ENCODE peak calls at places on chromosomes 7 and 10, in five cellular contexts. One of them, this sample, is unnamed.

GRCh38 chr10:78910886-78911285 is 157.9 kb upstream of the ZMIZ1 start:
- DNase-seq in dermis blood vessel endothelial cell: no peak
- DNase-seq in stimulated activated CD4-positive, alpha-beta T cell treated with anti-CD3 and anti-CD28 coated beads, Interleukin-2, amount 100 ng/mL, for 48 hours: no peak
- DNase-seq in NCI-H1417: no peak
- DNase-seq in activated CD8-positive, alpha-beta T cell treated with anti-CD3 and anti-CD28 coated beads for 36 hours: no peak
- DNase-seq in this sample: no peak

GRCh38 chr7:6147627-6148026 is 116.5 kb downstream of the ANKRD61 start:
- DNase-seq in activated CD8-positive, alpha-beta T cell treated with anti-CD3 and anti-CD28 coated beads for 36 hours: no peak
- DNase-seq in stimulated activated CD4-positive, alpha-beta T cell treated with anti-CD3 and anti-CD28 coated beads, Interleukin-2, amount 100 ng/mL, for 48 hours: no peak
- DNase-seq in NCI-H1417: no peak
- DNase-seq in dermis blood vessel endothelial cell: no peak
- DNase-seq in this sample: no peak

GRCh38 chr7:110484316-110484715 is 606.6 kb upstream of the LRRN3 start:
- DNase-seq in NCI-H1417: no peak
- DNase-seq in activated CD8-positive, alpha-beta T cell treated with anti-CD3 and anti-CD28 coated beads for 36 hours: no peak
- DNase-seq in dermis blood vessel endothelial cell: no peak
- DNase-seq in stimulated activated CD4-positive, alpha-beta T cell treated with anti-CD3 and anti-CD28 coated beads, Interleukin-2, amount 100 ng/mL, for 48 hours: no peak
- DNase-seq in this sample: no peak

GRCh38 chr10:132102717-132103110 is 37.0 kb downstream of the JAKMIP3 start:
- DNase-seq in activated CD8-positive, alpha-beta T cell treated with anti-CD3 and anti-CD28 coated beads for 36 hours: no peak
- DNase-seq in dermis blood vessel endothelial cell: no peak
- DNase-seq in NCI-H1417: no peak
- DNase-seq in stimulated activated CD4-positive, alpha-beta T cell treated with anti-CD3 and anti-CD28 coated beads, Interleukin-2, amount 100 ng/mL, for 48 hours: no peak
- DNase-seq in this sample: peak; percentile 17

GRCh38 chr7:27165089-27165654 is at the start of gene HOXA9:
- DNase-seq in dermis blood vessel endothelial cell: peak; percentile 96
- DNase-seq in stimulated activated CD4-positive, alpha-beta T cell treated with anti-CD3 and anti-CD28 coated beads, Interleukin-2, amount 100 ng/mL, for 48 hours: no peak
- DNase-seq in activated CD8-positive, alpha-beta T cell treated with anti-CD3 and anti-CD28 coated beads for 36 hours: no peak
- DNase-seq in NCI-H1417: no peak
- DNase-seq in this sample: peak; percentile 88

GRCh38 chr7:120028636-120029035 is 244.3 kb upstream of the KCND2 start:
- DNase-seq in stimulated activated CD4-positive, alpha-beta T cell treated with anti-CD3 and anti-CD28 coated beads, Interleukin-2, amount 100 ng/mL, for 48 hours: no peak
- DNase-seq in dermis blood vessel endothelial cell: no peak
- DNase-seq in NCI-H1417: no peak
- DNase-seq in activated CD8-positive, alpha-beta T cell treated with anti-CD3 and anti-CD28 coated beads for 36 hours: no peak
- DNase-seq in this sample: no peak

GRCh38 chr10:92241158-92241500 is 49.7 kb downstream of the CPEB3 start:
- DNase-seq in dermis blood vessel endothelial cell: peak; percentile 5
- DNase-seq in NCI-H1417: peak; percentile 12
- DNase-seq in stimulated activated CD4-positive, alpha-beta T cell treated with anti-CD3 and anti-CD28 coated beads, Interleukin-2, amount 100 ng/mL, for 48 hours: no peak
- DNase-seq in activated CD8-positive, alpha-beta T cell treated with anti-CD3 and anti-CD28 coated beads for 36 hours: peak; percentile 19
- DNase-seq in this sample: no peak

GRCh38 chr7:137026176-137026500 is 157.7 kb downstream of the CHRM2 start:
- DNase-seq in activated CD8-positive, alpha-beta T cell treated with anti-CD3 and anti-CD28 coated beads for 36 hours: no peak
- DNase-seq in stimulated activated CD4-positive, alpha-beta T cell treated with anti-CD3 and anti-CD28 coated beads, Interleukin-2, amount 100 ng/mL, for 48 hours: no peak
- DNase-seq in NCI-H1417: no peak
- DNase-seq in dermis blood vessel endothelial cell: no peak
- DNase-seq in this sample: no peak

GRCh38 chr7:19984231-19984632 is 210.8 kb upstream of the TMEM196 start:
- DNase-seq in NCI-H1417: no peak
- DNase-seq in stimulated activated CD4-positive, alpha-beta T cell treated with anti-CD3 and anti-CD28 coated beads, Interleukin-2, amount 100 ng/mL, for 48 hours: no peak
- DNase-seq in dermis blood vessel endothelial cell: no peak
- DNase-seq in activated CD8-positive, alpha-beta T cell treated with anti-CD3 and anti-CD28 coated beads for 36 hours: peak; percentile 3
- DNase-seq in this sample: no peak

GRCh38 chr7:28408105-28408973 is 4.0 kb upstream of the CREB5 start:
- DNase-seq in stimulated activated CD4-positive, alpha-beta T cell treated with anti-CD3 and anti-CD28 coated beads, Interleukin-2, amount 100 ng/mL, for 48 hours: no peak
- DNase-seq in NCI-H1417: no peak
- DNase-seq in activated CD8-positive, alpha-beta T cell treated with anti-CD3 and anti-CD28 coated beads for 36 hours: peak; percentile 45
- DNase-seq in dermis blood vessel endothelial cell: no peak
- DNase-seq in this sample: no peak

GRCh38 chr7:22559829-22560489 is 60.0 kb upstream of the STEAP1B start:
- DNase-seq in NCI-H1417: peak; percentile 45
- DNase-seq in stimulated activated CD4-positive, alpha-beta T cell treated with anti-CD3 and anti-CD28 coated beads, Interleukin-2, amount 100 ng/mL, for 48 hours: peak; percentile 44
- DNase-seq in dermis blood vessel endothelial cell: peak; percentile 92
- DNase-seq in activated CD8-positive, alpha-beta T cell treated with anti-CD3 and anti-CD28 coated beads for 36 hours: peak; percentile 83
- DNase-seq in this sample: peak; percentile 65